ENCODE peak calls at places on chromosomes 3 and 15, in five cellular contexts. One of them, this sample, is unnamed.

GRCh38 chr15:98754283-98755022 is 106.1 kb downstream of the IGF1R start:
- DNase-seq in GOT3: no peak
- DNase-seq in uterus: no peak
- DNase-seq in Daoy: peak
- DNase-seq in nephron progenitor cell: no peak
- DNase-seq in this sample: no peak

GRCh38 chr15:84598993-84599392 is 1.8 kb upstream of the ZSCAN2 start:
- DNase-seq in Daoy: peak
- DNase-seq in nephron progenitor cell: peak
- DNase-seq in uterus: no peak
- DNase-seq in GOT3: no peak
- DNase-seq in this sample: no peak

GRCh38 chr15:50257924-50258323 is 7.6 kb downstream of the HDC start:
- DNase-seq in GOT3: no peak
- DNase-seq in uterus: no peak
- DNase-seq in nephron progenitor cell: no peak
- DNase-seq in Daoy: peak
- DNase-seq in this sample: no peak

GRCh38 chr15:29596266-29596665 is 226.0 kb downstream of the TJP1 start:
- DNase-seq in uterus: no peak
- DNase-seq in Daoy: peak
- DNase-seq in GOT3: no peak
- DNase-seq in nephron progenitor cell: no peak
- DNase-seq in this sample: no peak

GRCh38 chr15:69753867-69754266 is 301.2 kb downstream of the RPLP1 start:
- DNase-seq in Daoy: no peak
- DNase-seq in uterus: no peak
- DNase-seq in nephron progenitor cell: no peak
- DNase-seq in GOT3: no peak
- DNase-seq in this sample: no peak

GRCh38 chr15:60070838-60071493 is 66.9 kb downstream of the FOXB1 start:
- DNase-seq in Daoy: peak
- DNase-seq in GOT3: no peak
- DNase-seq in uterus: no peak
- DNase-seq in nephron progenitor cell: no peak
- DNase-seq in this sample: no peak

GRCh38 chr3:172808969-172809546 is 58.5 kb downstream of the ECT2 start:
- DNase-seq in uterus: no peak
- DNase-seq in Daoy: no peak
- DNase-seq in nephron progenitor cell: no peak
- DNase-seq in GOT3: no peak
- DNase-seq in this sample: no peak

GRCh38 chr15:37028609-37029287 is 71.6 kb downstream of the MEIS2 start:
- DNase-seq in nephron progenitor cell: no peak
- DNase-seq in uterus: no peak
- DNase-seq in GOT3: no peak
- DNase-seq in Daoy: no peak
- DNase-seq in this sample: no peak

GRCh38 chr3:65828706-65829105 is 210.0 kb downstream of the MAGI1 start:
- DNase-seq in GOT3: no peak
- DNase-seq in Daoy: peak
- DNase-seq in nephron progenitor cell: no peak
- DNase-seq in uterus: no peak
- DNase-seq in this sample: no peak

GRCh38 chr3:173399001-173399400 is 1.5 kb downstream of the NLGN1 start:
- DNase-seq in nephron progenitor cell: no peak
- DNase-seq in GOT3: no peak
- DNase-seq in Daoy: no peak
- DNase-seq in uterus: no peak
- DNase-seq in this sample: no peak

GRCh38 chr3:190183121-190183520 is 62.4 kb upstream of the P3H2 start:
- DNase-seq in Daoy: peak
- DNase-seq in uterus: no peak
- DNase-seq in nephron progenitor cell: no peak
- DNase-seq in GOT3: peak
- DNase-seq in this sample: no peak

GRCh38 chr3:77420316-77420715 is 380.4 kb downstream of the ROBO2 start:
- DNase-seq in Daoy: no peak
- DNase-seq in nephron progenitor cell: no peak
- DNase-seq in GOT3: no peak
- DNase-seq in uterus: no peak
- DNase-seq in this sample: no peak

GRCh38 chr15:57432141-57432701 is 55.9 kb downstream of the CGNL1 start:
- DNase-seq in nephron progenitor cell: no peak
- DNase-seq in Daoy: no peak
- DNase-seq in GOT3: no peak
- DNase-seq in uterus: no peak
- DNase-seq in this sample: no peak

This sample was measured in left ventricle myocardium inferior.